ENCODE peak calls at places on chromosome 5, in six cellular contexts. C is keratinocyte; N is AG04450; Z is CD4-positive, alpha-beta memory T cell; S is IMR-90; W is neural progenitor cell. M is an unnamed sample.
A peak's percentile ranks its signal among the peaks of the same experiment; 100 is the strongest.

GRCh38 chr5:21168557-21168956 is 1180.6 kb upstream of the CDH18 start:
- DNase-seq in C (no peak), N (no peak), Z (no peak), S (no peak), W (no peak), M (no peak)

GRCh38 chr5:97838214-97838613 is 655.2 kb upstream of the RIOK2 start:
- DNase-seq in C (peak; percentile 69), N (peak; percentile 86), Z (no peak), S (peak; percentile 99), W (no peak), M (no peak)

GRCh38 chr5:168039485-168040005 is 251.9 kb upstream of the WWC1 start:
- DNase-seq in C (no peak), N (no peak), Z (no peak), S (no peak), W (peak; percentile 33), M (no peak)

GRCh38 chr5:79416499-79416898 is 97.4 kb downstream of the HOMER1 start:
- DNase-seq in C (no peak), N (peak; percentile 15), Z (no peak), S (peak; percentile 4), W (peak; percentile 54), M (no peak)

GRCh38 chr5:81183811-81184748 is 49.0 kb upstream of the CKMT2 start:
- DNase-seq in C (no peak), N (no peak), Z (no peak), S (no peak), W (no peak), M (no peak)

GRCh38 chr5:108233617-108234016 is 148.3 kb downstream of the FBXL17 start:
- DNase-seq in C (no peak), N (no peak), Z (no peak), S (no peak), W (peak; percentile 50), M (no peak)

GRCh38 chr5:117667105-117667504 is 1092.5 kb upstream of the SEMA6A start:
- DNase-seq in C (no peak), N (no peak), Z (no peak), S (no peak), W (no peak), M (no peak)

GRCh38 chr5:147751156-147751830 is 31.2 kb downstream of the JAKMIP2 start:
- DNase-seq in C (no peak), N (no peak), Z (no peak), S (no peak), W (no peak), M (no peak)

GRCh38 chr5:125176005-125176390 is 429.6 kb upstream of the ZNF608 start:
- DNase-seq in C (no peak), N (no peak), Z (no peak), S (no peak), W (no peak), M (no peak)

GRCh38 chr5:6393596-6394194 is 15.3 kb upstream of the MED10 start:
- DNase-seq in C (no peak), N (no peak), Z (no peak), S (no peak), W (no peak), M (no peak)

GRCh38 chr5:34496258-34496657 is 159.9 kb upstream of the RAI14 start:
- DNase-seq in C (no peak), N (no peak), Z (no peak), S (no peak), W (no peak), M (no peak)

GRCh38 chr5:167688331-167688730 is 603.1 kb upstream of the WWC1 start:
- DNase-seq in C (no peak), N (no peak), Z (no peak), S (no peak), W (no peak), M (no peak)

GRCh38 chr5:109496112-109496511 is 86.3 kb upstream of the PJA2 start:
- DNase-seq in C (no peak), N (no peak), Z (no peak), S (no peak), W (no peak), M (no peak)

GRCh38 chr5:145465487-145466263 is 369.5 kb downstream of the PRELID2 start:
- DNase-seq in C (no peak), N (no peak), Z (no peak), S (no peak), W (no peak), M (no peak)

GRCh38 chr5:157516016-157516415 is 56.0 kb downstream of the NIPAL4 start:
- DNase-seq in C (no peak), N (peak; percentile 53), Z (no peak), S (peak; percentile 94), W (no peak), M (no peak)

GRCh38 chr5:66807743-66808142 is 211.6 kb downstream of the MAST4 start:
- DNase-seq in C (no peak), N (peak; percentile 16), Z (no peak), S (peak; percentile 55), W (peak; percentile 21), M (no peak)

GRCh38 chr5:14503681-14504331 is 77.8 kb upstream of the OTULINL start:
- DNase-seq in C (no peak), N (no peak), Z (no peak), S (no peak), W (no peak), M (no peak)

GRCh38 chr5:56026863-56027300 is 32.1 kb upstream of the IL6ST start:
- DNase-seq in C (peak; percentile 60), N (peak; percentile 72), Z (no peak), S (peak; percentile 94), W (no peak), M (no peak)

GRCh38 chr5:127723571-127723970 is 20.4 kb downstream of the CCDC192 start:
- DNase-seq in C (no peak), N (no peak), Z (no peak), S (no peak), W (no peak), M (no peak)

DNA sequence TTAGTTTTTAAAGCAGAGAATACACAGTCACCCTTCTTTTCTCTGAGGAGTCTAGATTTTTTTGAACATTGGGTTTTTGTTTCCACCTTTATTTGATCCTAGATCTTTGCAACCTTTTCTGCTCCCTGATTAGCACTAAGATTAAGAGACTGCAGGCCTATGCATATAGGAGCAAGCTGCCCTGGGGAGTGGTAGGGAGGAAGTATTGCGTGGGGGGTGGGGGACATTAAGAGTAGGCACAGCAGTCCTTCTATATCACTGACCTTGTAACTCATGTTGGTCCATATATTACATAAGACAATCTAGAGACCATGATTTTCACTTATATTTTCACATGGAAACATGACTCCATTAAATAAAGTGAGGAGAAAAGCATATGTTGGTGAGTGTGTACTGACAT is 149.1 kb downstream of the ADGRV1 start:
- DNase-seq in C (no peak), N (no peak), Z (no peak), S (no peak), W (no peak), M (no peak)
- H3K4me3 ChIP-seq in C (no peak overlapping the region), N (no peak overlapping the region), Z (no peak overlapping the region), S (no peak overlapping the region), W (no peak overlapping the region), M (no peak overlapping the region)

GRCh38 chr5:1144089-1144488 is 32.2 kb upstream of the SLC12A7 start:
- DNase-seq in C (no peak), N (no peak), Z (no peak), S (no peak), W (no peak), M (no peak)

GRCh38 chr5:1143670-1143951 is 31.7 kb upstream of the SLC12A7 start:
- DNase-seq in C (no peak), N (no peak), Z (no peak), S (no peak), W (no peak), M (no peak)

GRCh38 chr5:1141827-1142226 is 30.0 kb upstream of the SLC12A7 start:
- DNase-seq in C (no peak), N (no peak), Z (no peak), S (no peak), W (no peak), M (no peak)

GRCh38 chr5:1144638-1145396 is 33.0 kb upstream of the SLC12A7 start:
- DNase-seq in C (no peak), N (no peak), Z (no peak), S (no peak), W (no peak), M (no peak)

DNA sequence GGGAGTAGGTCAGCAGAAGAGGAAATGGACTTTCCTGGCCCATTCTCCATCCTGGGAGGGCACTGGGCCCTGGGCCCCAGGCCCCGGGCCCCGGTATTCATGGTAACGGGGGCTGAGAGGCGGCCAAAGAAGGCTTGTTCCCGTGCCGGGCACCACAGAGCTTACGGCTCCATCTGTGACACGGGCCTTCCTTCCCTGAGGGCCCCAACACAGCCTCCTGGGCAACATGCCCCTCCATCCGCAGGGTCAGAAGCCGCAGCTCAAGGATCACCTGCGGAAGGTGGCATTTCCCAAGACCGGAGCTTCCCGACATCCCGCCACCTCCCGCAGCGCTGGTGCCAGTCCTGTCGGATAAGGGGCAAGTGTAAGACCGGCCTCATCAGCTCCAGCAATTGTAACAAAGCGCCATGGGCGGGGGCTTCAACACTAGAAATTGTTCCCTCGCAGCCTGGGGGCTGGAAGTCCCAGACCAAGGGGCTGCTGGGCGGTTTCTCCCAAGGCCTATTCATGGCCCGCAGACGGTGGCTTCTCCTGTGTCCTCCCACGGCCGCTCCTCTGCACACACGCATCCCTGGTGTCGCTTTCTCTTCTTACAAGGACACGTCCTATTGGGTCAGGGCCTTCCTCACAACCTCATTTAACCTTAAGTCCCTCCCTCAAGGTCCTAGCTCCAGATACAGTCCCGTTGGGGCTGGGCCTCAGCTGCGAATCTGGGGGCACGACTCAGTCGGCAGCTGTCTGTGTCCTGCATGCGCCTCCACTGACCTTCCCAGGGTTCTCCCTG is 31.2 kb upstream of the SLC12A7 start:
- DNase-seq in C (no peak), N (no peak), Z (no peak), S (no peak), W (no peak), M (no peak)
- H3K27me3 ChIP-seq in C (peaks cover 26% of the 10 kb centered on the region), N (peaks cover 3% of the 10 kb centered on the region), Z (no peaks in the 10 kb centered on the region), S (peaks cover 36% of the 10 kb centered on the region), W (no peaks in the 10 kb centered on the region), M (peaks cover 6% of the 10 kb centered on the region)

GRCh38 chr5:54469655-54470054 is 14.2 kb downstream of the HSPB3 start:
- DNase-seq in C (no peak), N (no peak), Z (no peak), S (peak; percentile 18), W (no peak), M (no peak)
- H3K4me3 ChIP-seq in C (no peak overlapping the region), N (peak overlapping the region; percentile 23), Z (no peak overlapping the region), S (peak overlapping the region; percentile 44), W (no peak overlapping the region), M (peak overlapping the region; percentile 16)

GRCh38 chr5:88680253-88681132 is 202.5 kb downstream of the MEF2C start:
- DNase-seq in C (no peak), N (no peak), Z (peak; percentile 71), S (peak; percentile 14), W (peak; percentile 88), M (no peak)

GRCh38 chr5:88683506-88684135 is 199.4 kb downstream of the MEF2C start:
- DNase-seq in C (no peak), N (no peak), Z (no peak), S (no peak), W (peak; percentile 77), M (no peak)

GRCh38 chr5:88682797-88683496 is 200.0 kb downstream of the MEF2C start:
- DNase-seq in C (no peak), N (no peak), Z (no peak), S (no peak), W (no peak), M (no peak)

GRCh38 chr5:88679638-88680037 is 203.3 kb downstream of the MEF2C start:
- DNase-seq in C (no peak), N (no peak), Z (no peak), S (no peak), W (peak; percentile 52), M (no peak)

DNA sequence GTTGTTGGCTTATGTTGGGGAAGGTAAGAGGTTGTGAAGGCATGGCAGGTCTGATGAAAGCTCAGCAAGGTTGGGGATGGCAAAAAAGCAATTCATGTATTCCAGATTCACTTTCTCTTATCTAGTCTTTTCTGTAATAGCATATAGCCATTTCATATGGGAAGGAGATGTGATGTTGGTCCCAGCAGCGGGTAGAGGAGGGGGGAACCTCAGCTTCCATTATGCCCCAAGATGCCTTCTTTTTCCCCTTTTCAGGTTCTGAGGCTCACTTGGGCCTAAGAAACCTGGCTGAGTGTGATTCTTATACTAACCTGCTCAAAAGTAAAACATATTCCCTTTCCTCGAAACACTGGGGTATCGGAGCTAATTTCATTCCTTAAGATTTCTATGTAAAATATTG is 201.6 kb downstream of the MEF2C start:
- DNase-seq in C (no peak), N (no peak), Z (no peak), S (no peak), W (no peak), M (no peak)
- H3K27me3 ChIP-seq in C (peaks cover 95% of the 10 kb centered on the region), N (peaks cover 95% of the 10 kb centered on the region), Z (peaks cover 78% of the 10 kb centered on the region), S (peaks cover 80% of the 10 kb centered on the region), W (peaks cover 100% of the 10 kb centered on the region), M (peaks cover 100% of the 10 kb centered on the region)